ENCODE peak calls at places on chromosome 16, in eight cellular contexts. C is transverse colon; D is A549; X is PC-3; T is Peyer's patch; J is hepatocyte; S is CD8-positive, alpha-beta T cell; Z is body of pancreas. K is an unnamed sample. For H3K4me1, the result is how much of the 10 kb centered on the place peaks cover.

GRCh38 chr16:14013571-14014283 is 57.4 kb upstream of the MRTFB start:
- DNase-seq in J (peak), T (no peak), X (peak), C (no peak), D (peak), S (no peak), Z (peak), K (no peak)

GRCh38 chr16:75108792-75109731 is 7.5 kb downstream of the LDHD start:
- DNase-seq in J (peak), T (peak), C (peak), Z (peak), S (peak), D (peak), X (peak), K (peak)

GRCh38 chr16:66515543-66516171 is 34.3 kb downstream of the TK2 start:
- DNase-seq in S (no peak), C (no peak), T (peak), Z (no peak), J (peak), X (peak), D (peak), K (no peak)

GRCh38 chr16:76176153-76176552 is 101.0 kb upstream of the CNTNAP4 start:
- DNase-seq in S (no peak), C (no peak), X (no peak), J (no peak), D (no peak), Z (no peak), T (no peak), K (no peak)

GRCh38 chr16:5971924-5972323 is 874.3 kb upstream of the EEF2KMT start:
- DNase-seq in Z (no peak), X (no peak), D (no peak), S (no peak), J (no peak), T (no peak), C (no peak), K (no peak)

GRCh38 chr16:66204761-66205160 is 161.7 kb upstream of the CDH5 start:
- DNase-seq in C (no peak), Z (no peak), J (no peak), S (no peak), T (no peak), D (no peak), X (peak), K (no peak)

GRCh38 chr16:14301150-14302030 is 230.3 kb downstream of the MRTFB start:
- DNase-seq in C (peak), J (peak), D (peak), Z (peak), X (peak), T (no peak), S (peak), K (no peak)

GRCh38 chr16:24094660-24095059 is 161.5 kb upstream of the CACNG3 start:
- DNase-seq in J (no peak), T (no peak), D (no peak), C (no peak), X (no peak), S (no peak), Z (no peak), K (no peak)

GRCh38 chr16:82062645-82063058 is 27.6 kb downstream of the HSD17B2 start:
- DNase-seq in J (peak), D (no peak), Z (no peak), C (no peak), S (no peak), T (no peak), X (no peak), K (peak)

GRCh38 chr16:87043273-87044030 is 273.7 kb downstream of the C16orf95 start:
- DNase-seq in D (no peak), J (no peak), C (no peak), X (no peak), T (no peak), Z (no peak), S (no peak), K (no peak)

GRCh38 chr16:75264531-75264998 is 13.1 kb upstream of the BCAR1 start:
- DNase-seq in X (no peak), S (no peak), T (no peak), D (no peak), Z (peak), J (peak), C (no peak), K (peak)

GRCh38 chr16:72224260-72224768 is 52.4 kb upstream of the PMFBP1 start:
- DNase-seq in T (no peak), J (peak), D (no peak), Z (peak), X (no peak), C (peak), S (no peak), K (no peak)

GRCh38 chr16:1167276-1168107 is 14.6 kb downstream of the CACNA1H start:
- DNase-seq in S (no peak), T (no peak), J (no peak), Z (peak), X (no peak), D (no peak), C (no peak), K (no peak)

GRCh38 chr16:30438835-30439234 is 6.8 kb downstream of the SEPHS2 start:
- DNase-seq in C (no peak), T (no peak), Z (no peak), X (no peak), S (no peak), J (no peak), D (no peak), K (no peak)

GRCh38 chr16:61926766-61927165 is 109.5 kb downstream of the CDH8 start:
- DNase-seq in X (peak), Z (no peak), S (no peak), J (no peak), D (no peak), C (no peak), T (no peak), K (no peak)

GRCh38 chr16:29745853-29746345 is at the start of gene C16orf54:
- DNase-seq in Z (peak), J (no peak), X (no peak), C (peak), T (peak), D (no peak), S (peak), K (peak)

GRCh38 chr16:55828680-55829079 is 4.2 kb downstream of the CES1 start:
- DNase-seq in J (no peak), S (no peak), X (no peak), C (no peak), T (no peak), D (no peak), Z (no peak), K (no peak)

GRCh38 chr16:4313563-4314531 is 2.0 kb upstream of the GLIS2 start:
- DNase-seq in S (no peak), X (no peak), D (peak), T (no peak), Z (peak), C (peak), J (peak), K (peak)

GRCh38 chr16:10521681-10522274 is 58.6 kb downstream of the EMP2 start:
- DNase-seq in J (peak), D (peak), X (peak), S (no peak), T (peak), C (peak), Z (peak), K (no peak)

GRCh38 chr16:25109643-25110042 is 1.9 kb upstream of the LCMT1 start:
- DNase-seq in C (peak), X (peak), Z (peak), T (no peak), S (no peak), D (peak), J (peak), K (no peak)

GRCh38 chr16:60419859-60420258 is 1616.4 kb downstream of the CDH8 start:
- DNase-seq in C (no peak), Z (no peak), J (no peak), X (no peak), T (no peak), D (peak), S (no peak), K (no peak)

GRCh38 chr16:2209258-2210008 is 1.2 kb downstream of the BRICD5 start:
- DNase-seq in D (no peak), C (no peak), S (no peak), X (no peak), T (no peak), J (no peak), Z (no peak), K (peak)

GRCh38 chr16:35510701-35511100 is 2051.3 kb downstream of the TP53TG3F start:
- DNase-seq in J (no peak), Z (no peak), C (no peak), X (no peak), D (no peak), S (no peak), T (no peak), K (no peak)

GRCh38 chr16:58456193-58456592 is 43.8 kb upstream of the NDRG4 start:
- DNase-seq in D (peak), S (no peak), T (no peak), C (no peak), J (no peak), X (no peak), Z (no peak), K (no peak)

GRCh38 chr16:10817963-10818941 is at the start of gene TVP23A:
- DNase-seq in C (no peak), X (no peak), J (peak), Z (no peak), T (no peak), D (no peak), S (no peak), K (no peak)

GRCh38 chr16:21158208-21159110 is at the start of gene LDAF1:
- DNase-seq in T (peak), S (peak), X (peak), C (peak), D (peak), Z (peak), J (peak), K (peak)
- TF ChIP-seq CTCF in T (no peak), S (no peak), X (no peak), C (no peak), D (no peak), Z (no peak), J (no peak), K (no peak)

GRCh38 chr16:89436362-89436761 is 54.0 kb downstream of the ANKRD11 start:
- DNase-seq in C (no peak), J (no peak), X (no peak), S (no peak), Z (no peak), D (no peak), T (no peak), K (peak)
- H3K4me1 ChIP-seq in C (half or more), J (under half), X (under half), S (half or more), Z (half or more), D (under half), T (half or more), K (half or more)

GRCh38 chr16:85754403-85754802 is 3.5 kb upstream of the C16orf74 start:
- DNase-seq in D (no peak), J (no peak), T (peak), Z (no peak), X (no peak), S (no peak), C (no peak), K (no peak)

GRCh38 chr16:85753976-85754375 is 3.1 kb upstream of the C16orf74 start:
- DNase-seq in Z (peak), T (peak), X (no peak), C (peak), D (no peak), S (no peak), J (no peak), K (no peak)

GRCh38 chr16:85751665-85752501 is 987 bp upstream of the C16orf74 start:
- DNase-seq in T (no peak), J (no peak), Z (no peak), X (peak), C (no peak), S (no peak), D (no peak), K (no peak)

GRCh38 chr16:85753559-85753958 is 2.7 kb upstream of the C16orf74 start:
- DNase-seq in C (peak), X (peak), T (no peak), J (no peak), S (no peak), D (no peak), Z (peak), K (no peak)

GRCh38 chr16:85752511-85753420 is 1.9 kb upstream of the C16orf74 start:
- DNase-seq in S (no peak), T (peak), J (peak), C (peak), Z (peak), X (peak), D (no peak), K (no peak)
- TF ChIP-seq CTCF in S (no peak), T (no peak), J (peak), C (peak), Z (peak), X (peak), D (no peak), K (no peak)

DNA sequence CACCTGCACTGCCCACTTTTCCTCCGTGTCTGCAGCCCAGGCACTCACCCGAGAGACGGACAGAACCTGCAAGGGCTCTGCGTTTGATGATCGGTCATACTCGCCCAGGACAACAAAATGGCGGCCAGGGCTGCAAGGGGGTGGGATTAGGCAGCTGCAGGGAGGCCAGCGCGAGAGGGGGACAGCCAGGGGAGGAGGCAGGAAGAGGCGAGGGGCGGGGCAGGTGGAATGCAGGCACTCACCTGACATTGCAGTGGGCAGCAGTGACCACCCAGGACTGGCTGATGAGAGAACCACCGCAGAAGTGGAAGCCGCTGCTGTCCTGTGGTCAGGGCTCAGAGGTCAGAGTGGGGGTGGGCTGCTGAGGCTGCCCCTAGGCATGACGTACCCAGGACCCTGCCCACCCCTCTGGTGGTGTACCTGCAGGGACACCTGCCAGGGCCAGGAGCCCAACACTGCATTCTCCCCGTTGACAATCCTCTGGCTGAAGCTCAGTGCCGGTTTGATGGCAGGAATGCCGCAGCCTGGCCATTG is 917 bp downstream of the CTRL start:
- DNase-seq in J (no peak), T (no peak), X (no peak), D (no peak), S (peak), Z (peak), C (no peak), K (no peak)
- H3K4me1 ChIP-seq in J (under half), T (under half), X (under half), D (under half), S (under half), Z (half or more), C (under half), K (under half)